ENCODE peak calls at places on chromosomes 6 and 20, in five cellular contexts. X is upper lobe of left lung, I is trophoblast cell, F is ovary, N is aorta. Z is an unnamed sample.

GRCh38 chr20:22400440-22400839 is 183.9 kb downstream of the FOXA2 start:
- DNase-seq in X (no peak), I (no peak), F (no peak), N (no peak), Z (no peak)

GRCh38 chr20:37239026-37239451 is 22.6 kb downstream of the GHRH start:
- DNase-seq in X (no peak), I (no peak), F (no peak), N (no peak), Z (no peak)

GRCh38 chr6:100257661-100258395 is 206.9 kb downstream of the SIM1 start:
- DNase-seq in X (no peak), I (no peak), F (no peak), N (no peak), Z (no peak)

GRCh38 chr6:72813807-72814596 is 192.1 kb downstream of the KCNQ5 start:
- DNase-seq in X (peak; percentile 21), I (no peak), F (no peak), N (no peak), Z (no peak)

GRCh38 chr6:137045221-137045789 is 540 bp upstream of the IL20RA start:
- DNase-seq in X (no peak), I (no peak), F (no peak), N (no peak), Z (no peak)

GRCh38 chr6:111482236-111482958 is 621 bp downstream of the REV3L start:
- DNase-seq in X (peak; percentile 53), I (peak; percentile 24), F (peak; percentile 71), N (peak; percentile 85), Z (peak; percentile 61)

GRCh38 chr20:53752971-53753879 is 159.6 kb upstream of the ZNF217 start:
- DNase-seq in X (no peak), I (no peak), F (no peak), N (no peak), Z (no peak)

GRCh38 chr6:97689078-97689754 is 406.2 kb upstream of the MMS22L start:
- DNase-seq in X (no peak), I (no peak), F (no peak), N (no peak), Z (no peak)

GRCh38 chr20:20489054-20489453 is 121.2 kb downstream of the INSM1 start:
- DNase-seq in X (no peak), I (no peak), F (no peak), N (no peak), Z (no peak)

GRCh38 chr6:12679291-12679690 is 37.3 kb upstream of the PHACTR1 start:
- DNase-seq in X (no peak), I (no peak), F (no peak), N (no peak), Z (no peak)

GRCh38 chr6:166221040-166221439 is 53.4 kb upstream of the TBXT start:
- DNase-seq in X (no peak), I (no peak), F (no peak), N (no peak), Z (no peak)

GRCh38 chr6:160992323-160993314 is 1.1 kb downstream of the MAP3K4 start:
- DNase-seq in X (peak; percentile 51), I (peak; percentile 42), F (peak; percentile 65), N (no peak), Z (peak; percentile 71)

GRCh38 chr6:154476494-154476893 is 34.0 kb downstream of the CNKSR3 start:
- DNase-seq in X (no peak), I (no peak), F (no peak), N (no peak), Z (no peak)
- H3K27ac ChIP-seq in X (no peak overlapping the region), I (no peak overlapping the region), F (no peak overlapping the region), N (no peak overlapping the region), Z (peak overlapping the region; percentile 71)

DNA sequence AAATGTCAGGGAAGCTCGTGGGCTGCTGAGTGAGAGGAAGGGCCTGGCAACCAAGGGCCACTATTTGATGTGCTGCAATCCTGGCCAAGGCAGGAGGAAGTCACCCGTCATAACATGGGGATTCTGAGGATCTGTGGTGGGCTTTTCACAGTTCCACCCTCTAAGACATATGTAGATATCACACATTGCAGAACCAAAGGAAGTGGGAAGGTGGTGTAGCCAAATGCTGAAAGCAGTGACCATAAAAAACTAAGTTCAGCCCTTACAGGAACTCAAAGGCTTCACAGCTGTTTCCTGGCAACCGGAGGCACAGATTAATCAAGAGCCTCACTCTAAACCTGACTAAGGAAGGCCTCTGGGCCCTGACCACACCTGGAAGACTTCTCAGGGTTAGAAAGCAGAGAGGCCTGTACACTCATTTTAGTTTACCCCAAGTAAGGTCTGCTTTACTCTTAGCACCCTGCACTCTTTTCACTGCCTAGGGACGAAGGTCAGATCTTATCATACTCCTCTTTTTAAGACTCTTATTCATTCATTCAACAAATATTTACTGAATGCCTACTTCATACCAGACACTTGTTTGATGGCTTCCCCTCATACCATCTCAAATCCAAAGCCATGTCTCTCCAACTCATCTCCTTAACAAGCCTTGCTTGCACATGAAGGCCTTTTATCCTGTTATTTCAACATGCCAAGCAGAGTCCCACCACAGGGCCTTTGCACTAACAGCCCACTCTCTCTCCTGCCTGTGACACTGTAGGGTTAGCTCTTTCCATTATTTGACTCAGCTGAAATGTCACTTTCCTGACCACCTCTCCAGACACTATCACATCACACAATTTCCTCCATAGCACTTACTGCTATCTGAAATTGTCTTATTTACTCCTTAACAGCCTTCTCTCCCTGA is 2.6 kb downstream of the UBE2V1 start:
- DNase-seq in X (peak; percentile 64), I (peak; percentile 81), F (no peak), N (no peak), Z (no peak)
- H3K4me1 ChIP-seq in X (peaks cover 87% of the 10 kb centered on the region), I (peaks cover 36% of the 10 kb centered on the region), F (peaks cover 11% of the 10 kb centered on the region), N (peaks cover 8% of the 10 kb centered on the region), Z (peaks cover 31% of the 10 kb centered on the region)

GRCh38 chr6:33071579-33071978 is 1.9 kb downstream of the HLA-DPA1 start:
- DNase-seq in X (no peak), I (no peak), F (no peak), N (no peak), Z (no peak)
- H3K4me3 ChIP-seq in X (no peak overlapping the region), I (no peak overlapping the region), F (no peak overlapping the region), N (no peak overlapping the region), Z (no peak overlapping the region)

DNA sequence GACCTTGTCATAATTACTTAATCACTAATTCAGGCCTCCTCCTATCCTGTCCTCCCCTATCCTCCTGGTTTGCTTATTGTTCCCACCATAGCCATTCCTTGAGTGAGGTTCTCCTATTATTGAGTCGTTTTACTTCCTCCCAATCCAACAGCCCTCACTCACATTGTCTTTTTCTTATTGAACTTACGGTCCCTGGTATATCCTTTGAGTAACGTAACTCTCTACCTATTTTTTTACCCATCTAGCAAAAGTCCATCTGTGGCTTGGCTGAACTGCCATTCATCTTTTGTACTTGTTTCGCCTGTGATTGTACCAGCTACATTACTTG is 43.1 kb downstream of the DEK start:
- DNase-seq in X (no peak), I (no peak), F (no peak), N (no peak), Z (no peak)
- H3K27ac ChIP-seq in X (no peak overlapping the region), I (no peak overlapping the region), F (no peak overlapping the region), N (no peak overlapping the region), Z (no peak overlapping the region)

GRCh38 chr6:36352477-36353157 is 15.9 kb upstream of the BNIP5 start:
- DNase-seq in X (no peak), I (no peak), F (no peak), N (no peak), Z (no peak)
- H3K4me1 ChIP-seq in X (no peaks in the 10 kb centered on the region), I (peaks cover 5% of the 10 kb centered on the region), F (peaks cover 6% of the 10 kb centered on the region), N (no peaks in the 10 kb centered on the region), Z (peaks cover 39% of the 10 kb centered on the region)

DNA sequence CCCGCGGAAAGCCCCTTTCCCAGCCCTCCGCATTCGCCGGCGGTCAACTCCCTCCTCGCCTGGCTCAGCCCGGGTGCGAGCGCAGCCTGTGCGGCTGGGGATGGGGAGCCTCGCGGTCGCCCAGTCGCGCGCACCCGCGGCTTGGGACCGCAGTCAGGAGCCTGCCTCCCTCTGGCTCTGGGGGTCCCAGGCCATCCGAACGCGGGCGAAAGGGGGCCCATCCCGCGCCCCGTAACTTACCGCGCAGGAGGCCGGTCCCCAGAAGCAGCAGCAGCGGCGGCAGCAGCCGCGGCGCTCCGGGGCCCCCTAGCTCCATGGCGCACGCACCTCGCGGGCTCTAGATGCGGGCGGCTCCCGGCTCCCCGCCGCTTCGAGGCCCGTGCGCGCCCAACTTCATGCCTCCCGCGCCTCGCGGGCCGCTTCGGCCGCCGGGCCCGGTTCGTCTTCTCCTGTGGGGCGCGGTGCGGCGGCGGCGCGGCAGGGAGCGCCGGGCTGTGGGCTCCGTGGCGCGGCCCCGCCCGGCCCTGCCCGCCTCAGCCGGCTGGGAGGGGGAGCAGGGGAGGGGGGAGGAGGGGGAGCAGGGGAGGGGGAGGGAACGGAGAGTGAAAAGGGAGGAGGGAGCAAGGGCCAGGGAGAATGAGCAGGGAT is at the start of gene CHRNA4:
- DNase-seq in X (no peak), I (no peak), F (no peak), N (no peak), Z (no peak)
- H3K4me3 ChIP-seq in X (no peak within 1 kb of the TSS), I (no peak within 1 kb of the TSS), F (no peak within 1 kb of the TSS), N (no peak within 1 kb of the TSS), Z (peak within 1 kb of the TSS; percentile 21)